ENCODE peak calls at places on chromosome 3, in five cellular contexts. One of them, this sample, is unnamed.

GRCh38 chr3:15460891-15461524 is 33.6 kb downstream of the EAF1 start:
- DNase-seq in AG04449: no peak
- DNase-seq in endothelial cell: no peak
- DNase-seq in heart left ventricle: no peak
- DNase-seq in BE2C: peak; percentile 73
- DNase-seq in this sample: no peak

GRCh38 chr3:30503431-30503830 is 103.0 kb upstream of the TGFBR2 start:
- DNase-seq in AG04449: no peak
- DNase-seq in endothelial cell: no peak
- DNase-seq in heart left ventricle: no peak
- DNase-seq in BE2C: no peak
- DNase-seq in this sample: no peak

GRCh38 chr3:177978948-177979347 is 557.3 kb upstream of the KCNMB2 start:
- DNase-seq in AG04449: no peak
- DNase-seq in endothelial cell: no peak
- DNase-seq in heart left ventricle: no peak
- DNase-seq in BE2C: no peak
- DNase-seq in this sample: no peak

GRCh38 chr3:46361408-46362283 is 7.7 kb downstream of the CCR2 start:
- DNase-seq in AG04449: no peak
- DNase-seq in endothelial cell: no peak
- DNase-seq in heart left ventricle: peak; percentile 38
- DNase-seq in BE2C: no peak
- DNase-seq in this sample: no peak

GRCh38 chr3:62376906-62377865 is 3.8 kb upstream of the FEZF2 start:
- DNase-seq in AG04449: no peak
- DNase-seq in endothelial cell: peak; percentile 22
- DNase-seq in heart left ventricle: no peak
- DNase-seq in BE2C: no peak
- DNase-seq in this sample: no peak

GRCh38 chr3:44981220-44981619 is 5.2 kb downstream of the EXOSC7 start:
- DNase-seq in AG04449: no peak
- DNase-seq in endothelial cell: no peak
- DNase-seq in heart left ventricle: no peak
- DNase-seq in BE2C: no peak
- DNase-seq in this sample: no peak

GRCh38 chr3:185659942-185660921 is 74.1 kb downstream of the SENP2 start:
- DNase-seq in AG04449: peak; percentile 44
- DNase-seq in endothelial cell: peak; percentile 84
- DNase-seq in heart left ventricle: peak; percentile 71
- DNase-seq in BE2C: peak; percentile 75
- DNase-seq in this sample: peak; percentile 79

GRCh38 chr3:36932979-36933378 is 11.9 kb downstream of the TRANK1 start:
- DNase-seq in AG04449: no peak
- DNase-seq in endothelial cell: no peak
- DNase-seq in heart left ventricle: no peak
- DNase-seq in BE2C: no peak
- DNase-seq in this sample: no peak

GRCh38 chr3:39501982-39502837 is 34.7 kb downstream of the MOBP start:
- DNase-seq in AG04449: no peak
- DNase-seq in endothelial cell: no peak
- DNase-seq in heart left ventricle: no peak
- DNase-seq in BE2C: peak; percentile 25
- DNase-seq in this sample: no peak

GRCh38 chr3:157840513-157840912 is 265.7 kb downstream of the SHOX2 start:
- DNase-seq in AG04449: no peak
- DNase-seq in endothelial cell: no peak
- DNase-seq in heart left ventricle: no peak
- DNase-seq in BE2C: no peak
- DNase-seq in this sample: no peak

GRCh38 chr3:33884204-33884561 is 85.8 kb downstream of the PDCD6IP start:
- DNase-seq in AG04449: no peak
- DNase-seq in endothelial cell: no peak
- DNase-seq in heart left ventricle: peak; percentile 30
- DNase-seq in BE2C: no peak
- DNase-seq in this sample: no peak
- TF ChIP-seq CTCF in AG04449: peak; percentile 23
- TF ChIP-seq CTCF in endothelial cell: no peak
- TF ChIP-seq CTCF in heart left ventricle: no peak
- TF ChIP-seq CTCF in BE2C: no peak
- TF ChIP-seq CTCF in this sample: no peak

GRCh38 chr3:27354161-27354560 is 15.0 kb downstream of the NEK10 start:
- DNase-seq in AG04449: no peak
- DNase-seq in endothelial cell: no peak
- DNase-seq in heart left ventricle: no peak
- DNase-seq in BE2C: no peak
- DNase-seq in this sample: no peak

GRCh38 chr3:27352047-27352446 is 17.1 kb downstream of the NEK10 start:
- DNase-seq in AG04449: no peak
- DNase-seq in endothelial cell: no peak
- DNase-seq in heart left ventricle: no peak
- DNase-seq in BE2C: no peak
- DNase-seq in this sample: no peak

GRCh38 chr3:27354588-27355203 is 14.5 kb downstream of the NEK10 start:
- DNase-seq in AG04449: no peak
- DNase-seq in endothelial cell: no peak
- DNase-seq in heart left ventricle: no peak
- DNase-seq in BE2C: no peak
- DNase-seq in this sample: no peak

GRCh38 chr3:27349832-27350231 is 19.4 kb downstream of the NEK10 start:
- DNase-seq in AG04449: no peak
- DNase-seq in endothelial cell: no peak
- DNase-seq in heart left ventricle: no peak
- DNase-seq in BE2C: no peak
- DNase-seq in this sample: no peak

GRCh38 chr3:27353221-27353620 is 16.0 kb downstream of the NEK10 start:
- DNase-seq in AG04449: peak; percentile 31
- DNase-seq in endothelial cell: no peak
- DNase-seq in heart left ventricle: no peak
- DNase-seq in BE2C: no peak
- DNase-seq in this sample: no peak
- TF ChIP-seq CTCF in AG04449: no peak
- TF ChIP-seq CTCF in endothelial cell: no peak
- TF ChIP-seq CTCF in heart left ventricle: no peak
- TF ChIP-seq CTCF in BE2C: no peak
- TF ChIP-seq CTCF in this sample: no peak

GRCh38 chr3:153129426-153129825 is 32.6 kb upstream of the RAP2B start:
- DNase-seq in AG04449: no peak
- DNase-seq in endothelial cell: no peak
- DNase-seq in heart left ventricle: no peak
- DNase-seq in BE2C: no peak
- DNase-seq in this sample: no peak
- TF ChIP-seq CTCF in AG04449: no peak
- TF ChIP-seq CTCF in endothelial cell: no peak
- TF ChIP-seq CTCF in heart left ventricle: no peak
- TF ChIP-seq CTCF in BE2C: no peak
- TF ChIP-seq CTCF in this sample: no peak

GRCh38 chr3:77348244-77348855 is 308.5 kb downstream of the ROBO2 start:
- DNase-seq in AG04449: no peak
- DNase-seq in endothelial cell: peak; percentile 53
- DNase-seq in heart left ventricle: no peak
- DNase-seq in BE2C: peak; percentile 47
- DNase-seq in this sample: peak; percentile 27
- TF ChIP-seq CTCF in AG04449: peak; percentile 46
- TF ChIP-seq CTCF in endothelial cell: peak; percentile 26
- TF ChIP-seq CTCF in heart left ventricle: no peak
- TF ChIP-seq CTCF in BE2C: peak; percentile 77
- TF ChIP-seq CTCF in this sample: peak; percentile 51